ENCODE peak calls at places on chromosome 13, in four cellular contexts. O, D, K and H are unnamed samples.

GRCh38 chr13:95564948-95565347 is 12.4 kb downstream of the CLDN10 start:
- DNase-seq in O (peak; percentile 81), D (no peak), K (peak; percentile 23), H (no peak)

GRCh38 chr13:106133025-106133424 is 402.4 kb downstream of the EFNB2 start:
- DNase-seq in O (peak; percentile 48), D (no peak), K (peak; percentile 43), H (no peak)

GRCh38 chr13:35789335-35790166 is 313.1 kb upstream of the MAB21L1 start:
- DNase-seq in O (peak; percentile 19), D (no peak), K (peak; percentile 52), H (no peak)

GRCh38 chr13:80379245-80379644 is 38.3 kb upstream of the SPRY2 start:
- DNase-seq in O (peak; percentile 63), D (no peak), K (peak; percentile 85), H (no peak)

GRCh38 chr13:109779876-109780516 is 6.4 kb downstream of the IRS2 start:
- DNase-seq in O (no peak), D (no peak), K (no peak), H (no peak)

GRCh38 chr13:80010286-80010831 is 330.6 kb downstream of the SPRY2 start:
- DNase-seq in O (no peak), D (no peak), K (no peak), H (no peak)

GRCh38 chr13:65417953-65418352 is 1812.2 kb downstream of the PCDH9 start:
- DNase-seq in O (no peak), D (no peak), K (peak; percentile 19), H (no peak)

GRCh38 chr13:23921451-23921888 is 24.2 kb upstream of the C1QTNF9B start:
- DNase-seq in O (peak; percentile 55), D (no peak), K (peak; percentile 72), H (no peak)

GRCh38 chr13:52644108-52644507 is 1.9 kb downstream of the HNRNPA1L2 start:
- DNase-seq in O (no peak), D (no peak), K (peak; percentile 35), H (no peak)

GRCh38 chr13:61765181-61765742 is 349.6 kb upstream of the PCDH20 start:
- DNase-seq in O (no peak), D (no peak), K (no peak), H (no peak)
- H3K4me3 ChIP-seq in O (no peak overlapping the region), D (no peak overlapping the region), K (no peak overlapping the region), H (no peak overlapping the region)

DNA sequence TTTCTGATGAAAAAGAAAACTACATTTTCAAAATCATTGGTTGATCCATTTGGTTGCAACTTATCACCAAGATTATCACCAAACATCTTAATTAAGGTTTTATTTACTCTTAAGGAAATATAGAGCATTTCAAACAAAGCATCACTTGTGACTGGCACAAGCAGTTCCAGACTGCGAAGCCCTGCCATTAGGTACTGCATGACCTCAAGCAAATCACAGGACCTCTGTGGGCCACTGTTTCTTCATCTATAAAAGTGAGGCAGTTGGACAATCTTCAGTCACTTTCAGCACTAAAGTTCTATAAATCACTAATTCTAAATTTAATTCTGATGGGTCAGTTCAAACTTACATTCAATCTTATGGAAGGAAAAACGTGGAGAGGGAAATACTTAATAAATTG is 2.0 kb downstream of the ELF1 start:
- DNase-seq in O (peak; percentile 28), D (no peak), K (no peak), H (no peak)
- H3K4me3 ChIP-seq in O (peak overlapping the region; percentile 72), D (no peak overlapping the region), K (peak overlapping the region; percentile 74), H (peak overlapping the region; percentile 39)

GRCh38 chr13:111280666-111281577 is 39.5 kb upstream of the TEX29 start:
- DNase-seq in O (no peak), D (no peak), K (no peak), H (no peak)
- H3K4me3 ChIP-seq in O (no peak overlapping the region), D (no peak overlapping the region), K (no peak overlapping the region), H (peak overlapping the region; percentile 4)

GRCh38 chr13:61410669-61411297 is 4.9 kb downstream of the PCDH20 start:
- DNase-seq in O (no peak), D (no peak), K (peak; percentile 48), H (no peak)

GRCh38 chr13:61414136-61414535 is 1.5 kb downstream of the PCDH20 start:
- DNase-seq in O (no peak), D (no peak), K (no peak), H (no peak)

GRCh38 chr13:61415749-61416148 is at the start of gene PCDH20:
- DNase-seq in O (no peak), D (no peak), K (no peak), H (no peak)

GRCh38 chr13:61414686-61415664 is 674 bp downstream of the PCDH20 start:
- DNase-seq in O (peak; percentile 6), D (no peak), K (peak; percentile 73), H (peak; percentile 28)

GRCh38 chr13:61413572-61413971 is 2.1 kb downstream of the PCDH20 start:
- DNase-seq in O (no peak), D (no peak), K (no peak), H (no peak)
- H3K4me3 ChIP-seq in O (no peak overlapping the region), D (no peak overlapping the region), K (no peak overlapping the region), H (peak overlapping the region; percentile 63)

DNA sequence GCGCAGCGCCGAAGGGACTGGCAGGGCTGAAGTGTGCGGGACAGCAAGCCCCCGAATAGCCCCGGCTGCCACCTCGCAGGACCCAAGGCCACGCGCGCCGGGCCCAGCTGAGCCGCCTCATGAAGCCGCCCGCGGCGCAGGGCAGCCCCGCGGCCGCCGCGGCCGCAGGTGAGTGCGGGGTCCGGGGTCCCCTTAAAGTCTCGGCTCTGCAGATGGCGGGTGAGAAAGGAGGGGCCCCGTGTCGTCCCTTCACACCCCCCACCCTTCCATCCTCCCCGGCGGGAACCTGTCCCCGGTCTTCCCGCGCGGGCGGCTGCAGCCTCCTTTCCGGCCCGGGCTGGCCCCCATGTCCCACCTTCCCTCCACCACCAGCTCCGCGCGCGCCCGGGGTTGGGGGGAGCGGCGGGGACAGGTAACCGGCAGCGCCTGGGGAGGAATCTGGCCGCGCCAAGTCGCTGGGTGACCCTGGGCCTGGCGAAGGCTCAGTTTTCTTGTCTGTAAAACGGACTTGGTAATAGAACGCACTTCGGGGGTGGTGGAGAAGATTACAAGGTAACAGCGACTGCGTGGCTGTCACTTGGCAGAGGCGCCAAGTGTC is 338 bp downstream of the RGCC start:
- DNase-seq in O (no peak), D (peak; percentile 27), K (no peak), H (peak; percentile 25)
- H3K4me3 ChIP-seq in O (peak overlapping the region; percentile 55), D (peak overlapping the region; percentile 79), K (peak overlapping the region; percentile 78), H (peak overlapping the region; percentile 72)

DNA sequence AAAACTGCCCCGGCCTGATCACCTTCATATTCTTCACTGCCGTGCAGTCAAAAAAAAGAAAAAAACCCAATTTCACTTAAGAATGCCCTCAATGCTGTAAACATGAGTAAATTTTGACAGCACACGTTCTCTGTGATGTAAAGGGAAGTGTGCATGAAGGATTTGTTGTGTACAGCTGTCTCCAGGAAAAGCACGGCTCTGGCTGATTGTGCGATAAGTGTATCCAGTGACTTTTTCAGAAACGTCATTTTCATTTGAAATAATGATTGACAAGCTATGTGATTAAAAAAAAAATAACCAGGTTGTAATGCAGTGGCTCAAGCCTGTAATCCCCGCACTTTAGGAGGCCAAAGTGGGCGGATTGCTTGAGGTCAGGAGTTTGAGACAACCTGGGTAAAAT is 39.6 kb downstream of the ANKRD10 start:
- DNase-seq in O (no peak), D (no peak), K (no peak), H (no peak)
- H3K4me3 ChIP-seq in O (peak overlapping the region; percentile 11), D (peak overlapping the region; percentile 56), K (no peak overlapping the region), H (peak overlapping the region; percentile 63)

GRCh38 chr13:21079761-21080730 is 18.7 kb upstream of the LATS2 start:
- DNase-seq in O (peak; percentile 64), D (no peak), K (peak; percentile 63), H (no peak)
- H3K4me3 ChIP-seq in O (no peak overlapping the region), D (peak overlapping the region; percentile 14), K (peak overlapping the region; percentile 57), H (peak overlapping the region; percentile 40)

DNA sequence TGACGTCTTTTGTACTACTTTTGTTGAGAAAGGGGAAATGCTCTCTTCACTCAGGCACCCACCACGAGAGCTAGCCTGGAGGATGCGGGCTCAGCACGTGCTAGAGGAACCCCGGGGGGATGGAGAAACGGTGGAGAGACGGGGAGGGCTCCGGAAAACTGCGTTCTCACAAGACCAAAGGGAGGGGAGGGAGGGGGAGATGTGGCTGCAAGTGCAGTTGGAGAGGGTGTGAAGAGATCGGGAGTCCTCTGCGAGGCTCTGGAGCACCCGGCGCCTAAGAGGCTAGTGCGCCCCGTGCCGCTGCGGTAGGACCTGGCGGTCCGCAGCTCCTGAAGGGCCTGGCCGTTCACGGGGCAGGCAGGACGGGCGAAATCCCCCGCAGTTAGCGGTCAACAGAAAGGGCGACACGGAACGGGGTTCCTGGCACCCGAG is 43.4 kb upstream of the XPO4 start:
- DNase-seq in O (no peak), D (peak; percentile 19), K (no peak), H (peak; percentile 18)
- H3K4me3 ChIP-seq in O (no peak overlapping the region), D (peak overlapping the region; percentile 51), K (no peak overlapping the region), H (peak overlapping the region; percentile 50)

GRCh38 chr13:99363391-99363790 is 56.2 kb upstream of the GPR183 start:
- DNase-seq in O (no peak), D (no peak), K (no peak), H (no peak)

GRCh38 chr13:99367663-99368448 is 60.7 kb upstream of the GPR183 start:
- DNase-seq in O (no peak), D (no peak), K (no peak), H (no peak)

GRCh38 chr13:99367106-99367616 is 60.0 kb upstream of the GPR183 start:
- DNase-seq in O (no peak), D (no peak), K (no peak), H (no peak)

GRCh38 chr13:99363949-99364348 is 56.8 kb upstream of the GPR183 start:
- DNase-seq in O (no peak), D (no peak), K (no peak), H (no peak)

GRCh38 chr13:99366075-99366987 is 59.1 kb upstream of the GPR183 start:
- DNase-seq in O (no peak), D (no peak), K (no peak), H (no peak)
- H3K4me3 ChIP-seq in O (no peak overlapping the region), D (no peak overlapping the region), K (no peak overlapping the region), H (no peak overlapping the region)

GRCh38 chr13:98658131-98658530 is 81.2 kb upstream of the STK24 start:
- DNase-seq in O (peak; percentile 30), D (no peak), K (no peak), H (no peak)

GRCh38 chr13:98652721-98653470 is 76.0 kb upstream of the STK24 start:
- DNase-seq in O (no peak), D (no peak), K (no peak), H (no peak)

GRCh38 chr13:98653471-98653985 is 76.6 kb upstream of the STK24 start:
- DNase-seq in O (peak; percentile 76), D (peak; percentile 68), K (peak; percentile 84), H (peak; percentile 71)

GRCh38 chr13:98656223-98656622 is 79.3 kb upstream of the STK24 start:
- DNase-seq in O (no peak), D (no peak), K (no peak), H (no peak)

DNA sequence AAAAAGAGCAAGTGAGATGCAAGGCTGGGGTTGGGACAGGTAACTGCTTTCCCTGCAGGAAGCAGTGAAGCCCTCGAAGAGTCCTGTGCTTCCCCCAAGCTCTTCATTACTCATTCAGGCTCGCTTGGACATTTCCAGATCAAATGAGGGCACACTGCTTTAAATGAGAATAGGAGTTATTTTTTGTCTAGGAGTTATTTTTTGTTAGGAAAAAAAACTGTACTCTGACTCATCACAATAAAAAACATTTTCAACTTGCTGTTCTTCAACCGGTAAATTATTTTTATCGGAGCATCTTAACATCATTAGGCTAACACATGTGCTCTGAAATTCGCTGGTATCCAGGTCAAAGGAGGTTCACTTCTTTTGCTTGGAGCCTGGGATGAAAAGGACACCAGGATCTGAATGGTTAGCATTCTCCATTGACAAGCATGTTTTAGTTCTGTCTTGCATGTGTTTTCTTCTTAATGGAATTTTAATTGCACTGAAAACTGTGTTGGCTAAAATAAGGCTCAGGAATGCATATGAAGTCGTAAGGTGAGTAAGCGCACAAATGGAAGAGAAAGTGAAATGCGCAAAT is 80.7 kb upstream of the STK24 start:
- DNase-seq in O (no peak), D (no peak), K (no peak), H (no peak)
- H3K4me3 ChIP-seq in O (no peak overlapping the region), D (no peak overlapping the region), K (no peak overlapping the region), H (no peak overlapping the region)